ENCODE peak calls at places on chromosomes 1 and 21, in six cellular contexts. C is AG09319; E is CD8-positive, alpha-beta T cell; U is BE2C; P is upper lobe of left lung; O is B cell. Z is an unnamed sample.

GRCh38 chr1:21126324-21126723 is 50.4 kb downstream of the EIF4G3 start:
- DNase-seq in C (no peak), E (no peak), P (no peak), O (no peak), U (no peak), Z (no peak)

GRCh38 chr21:17779486-17779885 is 39.7 kb downstream of the C21orf91 start:
- DNase-seq in C (no peak), E (no peak), P (no peak), O (no peak), U (no peak), Z (no peak)

GRCh38 chr1:1907098-1907736 is 7.8 kb upstream of the CALML6 start:
- DNase-seq in U (peak), C (no peak), P (peak), E (no peak), O (no peak), Z (peak)

GRCh38 chr1:16236091-16236494 is 890 bp downstream of the CPLANE2 start:
- DNase-seq in O (peak), P (no peak), E (peak), C (no peak), U (peak), Z (no peak)

GRCh38 chr21:26844258-26845065 is 747 bp downstream of the ADAMTS1 start:
- DNase-seq in U (peak), C (no peak), P (peak), O (no peak), E (no peak), Z (no peak)

GRCh38 chr21:21715286-21715969 is 717.2 kb downstream of the NCAM2 start:
- DNase-seq in E (no peak), U (no peak), C (no peak), O (no peak), P (no peak), Z (no peak)

GRCh38 chr1:162069334-162070093 is at the start of gene NOS1AP:
- DNase-seq in E (peak), C (no peak), U (peak), O (peak), P (peak), Z (peak)

GRCh38 chr1:66283583-66284041 is 250.3 kb upstream of the SGIP1 start:
- DNase-seq in C (no peak), O (no peak), E (no peak), P (no peak), U (no peak), Z (no peak)

GRCh38 chr1:30754684-30755171 is 2.8 kb downstream of the LAPTM5 start:
- DNase-seq in P (no peak), C (no peak), O (peak), E (no peak), U (no peak), Z (no peak)

GRCh38 chr1:235908742-235909520 is 42.2 kb upstream of the LYST start:
- DNase-seq in E (no peak), O (no peak), U (no peak), P (no peak), C (no peak), Z (no peak)

GRCh38 chr1:59506952-59507351 is 210.1 kb downstream of the FGGY start:
- DNase-seq in P (no peak), C (no peak), U (no peak), E (no peak), O (no peak), Z (no peak)

GRCh38 chr1:157870477-157870876 is 28.9 kb upstream of the CD5L start:
- DNase-seq in E (no peak), P (no peak), U (no peak), O (no peak), C (no peak), Z (no peak)

GRCh38 chr1:204728045-204728444 is 42.5 kb upstream of the LRRN2 start:
- DNase-seq in C (no peak), O (no peak), E (no peak), U (no peak), P (no peak), Z (no peak)

GRCh38 chr1:179310271-179310670 is 16.7 kb downstream of the SOAT1 start:
- DNase-seq in U (no peak), E (no peak), P (no peak), O (no peak), C (no peak), Z (no peak)

GRCh38 chr1:203462878-203463277 is 12.7 kb upstream of the PRELP start:
- DNase-seq in C (peak), U (no peak), O (no peak), P (no peak), E (no peak), Z (no peak)

GRCh38 chr1:1540015-1540816 is at the start of gene TMEM240:
- DNase-seq in E (peak), C (peak), P (peak), O (peak), U (peak), Z (peak)

GRCh38 chr1:72282271-72282656 is at the start of gene NEGR1:
- DNase-seq in P (peak), U (peak), E (no peak), O (no peak), C (no peak), Z (peak)

GRCh38 chr1:100087396-100087795 is 45.3 kb downstream of the SASS6 start:
- DNase-seq in P (no peak), E (no peak), C (no peak), O (no peak), U (no peak), Z (no peak)

GRCh38 chr1:113770031-113770430 is 10.7 kb upstream of the PHTF1 start:
- DNase-seq in P (no peak), O (no peak), U (no peak), E (no peak), C (no peak), Z (no peak)

GRCh38 chr1:93042134-93042821 is 36.8 kb upstream of the MTF2 start:
- DNase-seq in U (no peak), C (no peak), E (peak), O (peak), P (no peak), Z (no peak)

GRCh38 chr1:38728176-38728908 is 131.2 kb downstream of the RRAGC start:
- DNase-seq in P (no peak), U (peak), C (no peak), E (no peak), O (no peak), Z (no peak)

GRCh38 chr1:46039571-46040052 is 92.8 kb downstream of the PIK3R3 start:
- DNase-seq in O (no peak), C (peak), U (peak), P (no peak), E (no peak), Z (no peak)

GRCh38 chr1:67429011-67429527 is 1.1 kb downstream of the SERBP1 start:
- DNase-seq in U (no peak), C (no peak), P (no peak), E (peak), O (no peak), Z (no peak)

GRCh38 chr1:200670215-200671118 is 760 bp upstream of the DDX59 start:
- DNase-seq in C (no peak), P (no peak), E (no peak), U (peak), O (no peak), Z (no peak)

GRCh38 chr21:20086508-20086907 is 911.7 kb upstream of the NCAM2 start:
- DNase-seq in C (no peak), O (no peak), U (no peak), E (no peak), P (no peak), Z (no peak)

GRCh38 chr1:43994794-43995790 is 3.7 kb downstream of the CCDC24 start:
- DNase-seq in O (no peak), E (no peak), C (no peak), P (peak), U (peak), Z (no peak)
- TF ChIP-seq CTCF in O (no peak), E (no peak), C (peak), P (no peak), U (peak), Z (peak)

GRCh38 chr21:15521644-15522001 is 208.2 kb upstream of the USP25 start:
- DNase-seq in U (no peak), O (no peak), P (no peak), C (no peak), E (no peak), Z (no peak)

GRCh38 chr21:15524855-15525254 is 204.9 kb upstream of the USP25 start:
- DNase-seq in E (no peak), O (no peak), U (no peak), P (no peak), C (no peak), Z (no peak)

GRCh38 chr21:15517394-15517793 is 212.4 kb upstream of the USP25 start:
- DNase-seq in E (no peak), O (no peak), P (no peak), C (no peak), U (no peak), Z (no peak)

GRCh38 chr21:15522148-15522547 is 207.6 kb upstream of the USP25 start:
- DNase-seq in U (no peak), P (peak), C (no peak), E (no peak), O (no peak), Z (no peak)

DNA sequence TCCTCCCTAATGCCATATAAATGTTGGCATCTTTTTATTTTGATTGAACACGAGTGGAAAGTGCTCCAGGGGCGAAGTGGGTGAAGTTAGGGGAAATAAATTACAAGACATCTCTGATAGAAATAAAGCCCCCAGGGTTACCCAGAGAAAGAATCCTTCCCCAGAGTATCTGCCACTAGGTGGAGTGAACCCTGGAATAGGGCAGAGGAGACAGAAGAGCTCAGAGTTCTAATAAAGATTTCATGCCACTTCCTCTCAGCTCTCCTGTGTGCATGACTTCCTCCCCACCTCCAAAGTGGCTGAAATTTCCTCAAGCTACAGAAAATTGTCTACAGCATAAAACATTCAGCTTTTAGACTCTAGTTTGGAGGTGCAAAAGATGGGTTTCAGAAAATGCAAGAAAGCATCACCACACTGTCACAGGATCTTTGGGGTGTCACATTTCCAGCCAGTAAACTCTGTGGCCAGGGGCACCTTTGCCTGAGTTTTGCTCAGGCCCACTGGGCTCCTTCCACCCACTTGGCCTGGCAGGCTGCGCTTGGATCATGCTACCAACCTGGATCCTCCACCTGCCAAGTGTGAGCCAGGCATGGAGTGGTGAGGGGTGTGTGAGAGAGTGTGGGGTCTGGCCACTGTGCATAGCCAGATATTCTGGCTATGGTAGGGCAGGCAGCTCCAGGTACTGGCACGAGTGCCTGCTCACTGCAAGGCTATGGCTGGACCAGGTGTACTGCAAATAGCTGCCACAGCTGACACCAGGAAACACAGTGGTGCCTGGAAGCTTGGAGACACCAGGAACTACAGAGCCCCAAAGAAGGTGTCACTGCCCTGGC is 208.8 kb upstream of the USP25 start:
- DNase-seq in U (no peak), C (no peak), E (no peak), O (no peak), P (peak), Z (no peak)
- TF ChIP-seq CTCF in U (peak), C (peak), E (peak), O (no peak), P (no peak), Z (no peak)

DNA sequence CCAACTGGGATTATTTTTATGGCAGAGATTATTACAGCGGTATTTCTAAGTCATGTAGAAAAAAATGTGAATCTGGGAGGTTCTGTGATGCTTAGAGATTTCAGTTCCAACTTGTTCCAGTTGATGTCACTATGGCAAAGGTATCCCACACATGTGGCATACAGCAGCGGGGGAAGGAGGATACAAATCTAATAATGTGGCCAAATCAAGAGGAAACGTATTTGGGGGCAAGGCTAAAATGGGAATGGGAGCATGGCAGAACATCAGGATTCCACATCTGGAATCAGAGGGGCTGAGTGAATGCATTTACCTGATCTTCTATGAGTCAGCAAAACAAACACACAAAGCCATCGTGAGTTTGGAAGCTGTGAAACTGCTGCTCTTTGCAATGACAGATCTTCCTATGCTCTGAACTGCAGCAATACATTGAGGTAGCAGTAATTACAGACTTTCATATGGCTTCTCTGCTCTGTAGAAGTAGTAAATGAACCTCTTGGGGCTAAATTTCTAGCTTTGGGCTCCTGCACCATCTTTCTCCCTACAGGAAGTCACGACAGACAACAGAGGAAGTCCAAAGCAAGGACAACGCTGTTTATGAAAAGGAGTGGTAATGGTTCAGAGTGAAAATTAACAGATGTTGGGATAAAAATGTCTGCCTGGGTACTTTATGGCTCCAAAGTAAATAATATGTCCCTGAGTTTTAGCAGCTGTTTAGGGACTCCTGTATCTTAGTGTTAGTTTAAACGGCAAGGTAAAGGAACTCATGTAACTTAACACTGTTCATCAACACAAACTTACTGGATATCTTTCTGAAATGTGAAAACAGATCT is 55.6 kb downstream of the GABPA start:
- DNase-seq in C (peak), E (no peak), P (no peak), O (no peak), U (peak), Z (no peak)
- TF ChIP-seq CTCF in C (peak), E (peak), P (no peak), O (peak), U (peak), Z (peak)

DNA sequence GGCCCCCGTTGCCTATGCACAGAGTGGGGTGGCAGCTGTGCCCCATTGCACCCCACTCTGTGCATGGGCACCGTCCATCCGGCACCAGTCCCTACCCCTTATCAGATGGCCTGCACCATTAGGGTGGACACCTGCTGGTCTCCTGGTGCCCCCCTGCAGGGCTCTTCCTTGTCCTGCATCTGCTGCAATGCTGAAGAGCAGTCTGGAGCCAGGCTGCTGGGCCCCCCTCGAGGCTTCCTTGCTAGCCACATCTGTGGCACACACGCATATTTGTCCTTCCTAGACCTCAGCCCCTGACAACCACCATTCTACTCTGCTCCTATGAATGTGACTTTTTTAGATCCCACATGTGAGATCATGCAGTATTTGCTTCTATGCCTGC is 56.4 kb downstream of the COL18A1 start:
- DNase-seq in C (no peak), U (no peak), E (no peak), O (no peak), P (peak), Z (no peak)
- TF ChIP-seq CTCF in C (no peak), U (no peak), E (no peak), O (no peak), P (no peak), Z (no peak)

DNA sequence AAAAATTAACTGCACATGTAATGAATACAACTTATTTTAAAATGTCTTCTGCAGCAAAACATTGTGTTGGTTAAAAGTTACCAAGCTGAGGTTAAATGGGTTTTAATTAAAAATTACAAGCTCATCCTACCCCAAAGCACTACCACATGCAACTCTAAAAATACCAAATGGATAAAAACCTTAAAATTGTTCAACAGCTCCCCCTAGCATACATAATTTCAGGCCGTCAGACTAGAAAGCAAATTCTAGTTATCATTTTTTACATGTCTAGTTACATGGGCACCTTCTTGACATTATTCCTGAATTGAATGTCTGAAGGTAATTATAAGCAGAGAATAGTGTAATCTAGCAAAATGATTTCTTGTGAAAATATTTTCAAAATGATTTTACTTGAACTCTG is 176.5 kb downstream of the C1orf21 start:
- DNase-seq in O (no peak), U (no peak), E (no peak), C (peak), P (no peak), Z (no peak)
- TF ChIP-seq CTCF in O (no peak), U (peak), E (no peak), C (peak), P (peak), Z (peak)

Z was measured in type B pancreatic cell.